ENCODE peak calls at places on chromosomes 6 and 20, in six cellular contexts. N is endodermal cell, R is brain microvascular endothelial cell, Q is upper lobe of right lung, T is hepatocyte, P is astrocyte of the spinal cord. S is an unnamed sample.

GRCh38 chr6:5246141-5246869 is 14.4 kb downstream of the LYRM4 start:
- DNase-seq in N (no peak), R (no peak), Q (no peak), T (no peak), P (no peak), S (no peak)

GRCh38 chr6:132084811-132085509 is 133.8 kb upstream of the CCN2 start:
- DNase-seq in N (no peak), R (peak), Q (no peak), T (peak), P (peak), S (no peak)

GRCh38 chr6:27019651-27020552 is 227.6 kb upstream of the PRSS16 start:
- DNase-seq in N (peak), R (peak), Q (peak), T (peak), P (peak), S (peak)

GRCh38 chr6:150857062-150857905 is 8.2 kb upstream of the MTHFD1L start:
- DNase-seq in N (no peak), R (peak), Q (no peak), T (peak), P (peak), S (no peak)

GRCh38 chr6:55636406-55637102 is 57.6 kb upstream of the HMGCLL1 start:
- DNase-seq in N (no peak), R (peak), Q (no peak), T (peak), P (peak), S (no peak)

GRCh38 chr6:16947461-16948159 is 154.2 kb upstream of the STMND1 start:
- DNase-seq in N (no peak), R (peak), Q (no peak), T (peak), P (peak), S (no peak)

GRCh38 chr20:51457281-51457932 is 85.1 kb downstream of the NFATC2 start:
- DNase-seq in N (no peak), R (peak), Q (no peak), T (peak), P (peak), S (no peak)

GRCh38 chr6:24910850-24911712 is 24.7 kb downstream of the RIPOR2 start:
- DNase-seq in N (peak), R (no peak), Q (peak), T (peak), P (no peak), S (peak)

GRCh38 chr6:127518212-127518709 is 874 bp downstream of the MTCL3 start:
- DNase-seq in N (peak), R (no peak), Q (no peak), T (no peak), P (no peak), S (no peak)

GRCh38 chr20:17856024-17856564 is 112.5 kb downstream of the SNX5 start:
- DNase-seq in N (no peak), R (no peak), Q (peak), T (peak), P (no peak), S (peak)

GRCh38 chr6:90068835-90069478 is 174.7 kb downstream of the GJA10 start:
- DNase-seq in N (no peak), R (peak), Q (no peak), T (no peak), P (peak), S (no peak)

GRCh38 chr6:26016326-26017275 is 54.0 kb downstream of the TRIM38 start:
- DNase-seq in N (peak), R (no peak), Q (no peak), T (no peak), P (peak), S (no peak)

GRCh38 chr6:33419580-33420492 is at the start of gene SYNGAP1:
- DNase-seq in N (peak), R (peak), Q (no peak), T (peak), P (peak), S (no peak)

GRCh38 chr6:93341900-93342613 is 77.3 kb downstream of the EPHA7 start:
- DNase-seq in N (no peak), R (no peak), Q (no peak), T (no peak), P (no peak), S (no peak)

GRCh38 chr6:21395121-21395520 is 198.4 kb upstream of the SOX4 start:
- DNase-seq in N (no peak), R (peak), Q (no peak), T (no peak), P (no peak), S (no peak)

GRCh38 chr6:108621117-108621516 is 60.4 kb downstream of the FOXO3 start:
- DNase-seq in N (peak), R (peak), Q (no peak), T (no peak), P (peak), S (no peak)

GRCh38 chr6:33695451-33695855 is 16.0 kb downstream of the UQCC2 start:
- DNase-seq in N (no peak), R (no peak), Q (no peak), T (no peak), P (no peak), S (no peak)

GRCh38 chr6:137763436-137763835 is 103.6 kb upstream of the TNFAIP3 start:
- DNase-seq in N (no peak), R (no peak), Q (no peak), T (no peak), P (no peak), S (no peak)

GRCh38 chr6:166004491-166005275 is 163.0 kb downstream of the TBXT start:
- DNase-seq in N (no peak), R (no peak), Q (no peak), T (no peak), P (no peak), S (no peak)

GRCh38 chr6:166005401-166005845 is 162.2 kb downstream of the TBXT start:
- DNase-seq in N (no peak), R (no peak), Q (no peak), T (peak), P (peak), S (peak)

GRCh38 chr6:166007349-166008263 is 160.0 kb downstream of the TBXT start:
- DNase-seq in N (no peak), R (peak), Q (no peak), T (peak), P (peak), S (peak)

GRCh38 chr6:166006593-166007301 is 160.9 kb downstream of the TBXT start:
- DNase-seq in N (no peak), R (peak), Q (no peak), T (no peak), P (peak), S (no peak)

DNA sequence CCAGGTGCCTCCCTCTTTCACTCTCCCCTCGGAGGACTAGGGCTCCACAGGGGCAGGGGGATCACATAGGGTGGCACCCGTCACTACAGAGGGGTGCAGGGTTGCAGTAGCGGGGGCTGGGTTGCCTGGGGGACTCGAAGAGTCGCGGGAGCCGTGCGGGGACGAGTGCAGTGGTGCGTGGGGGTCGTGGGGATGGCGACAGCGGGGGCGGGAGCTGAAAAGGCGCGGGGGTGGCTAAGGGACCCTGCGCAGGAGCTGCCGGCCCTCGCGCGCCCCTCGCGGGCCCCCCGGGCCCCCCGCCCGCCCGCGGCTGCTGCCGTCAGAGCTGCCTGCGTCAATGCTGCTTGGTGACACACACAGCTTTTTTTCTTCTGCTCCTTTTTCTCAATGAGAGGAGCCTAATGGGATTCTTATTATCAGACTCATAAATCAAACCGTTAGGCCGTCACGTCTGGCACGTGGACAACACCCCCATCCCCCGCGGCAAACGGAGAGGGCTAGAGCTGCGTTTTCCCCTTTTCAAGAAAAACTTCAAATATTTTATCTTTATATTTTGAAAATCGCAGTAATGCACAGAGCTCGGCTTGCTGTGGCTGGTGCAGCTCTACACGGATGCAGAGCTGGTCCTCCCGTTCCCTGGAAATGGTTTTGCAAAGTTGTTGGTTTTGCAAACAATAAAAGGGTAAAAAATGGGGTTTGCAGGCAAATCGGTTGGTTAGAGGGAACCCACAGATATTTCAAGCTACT is 161.6 kb downstream of the TBXT start:
- DNase-seq in N (no peak), R (peak), Q (no peak), T (peak), P (peak), S (no peak)
- H3K4me3 ChIP-seq in N (peak), R (peak), Q (peak), T (peak), P (peak), S (peak)

DNA sequence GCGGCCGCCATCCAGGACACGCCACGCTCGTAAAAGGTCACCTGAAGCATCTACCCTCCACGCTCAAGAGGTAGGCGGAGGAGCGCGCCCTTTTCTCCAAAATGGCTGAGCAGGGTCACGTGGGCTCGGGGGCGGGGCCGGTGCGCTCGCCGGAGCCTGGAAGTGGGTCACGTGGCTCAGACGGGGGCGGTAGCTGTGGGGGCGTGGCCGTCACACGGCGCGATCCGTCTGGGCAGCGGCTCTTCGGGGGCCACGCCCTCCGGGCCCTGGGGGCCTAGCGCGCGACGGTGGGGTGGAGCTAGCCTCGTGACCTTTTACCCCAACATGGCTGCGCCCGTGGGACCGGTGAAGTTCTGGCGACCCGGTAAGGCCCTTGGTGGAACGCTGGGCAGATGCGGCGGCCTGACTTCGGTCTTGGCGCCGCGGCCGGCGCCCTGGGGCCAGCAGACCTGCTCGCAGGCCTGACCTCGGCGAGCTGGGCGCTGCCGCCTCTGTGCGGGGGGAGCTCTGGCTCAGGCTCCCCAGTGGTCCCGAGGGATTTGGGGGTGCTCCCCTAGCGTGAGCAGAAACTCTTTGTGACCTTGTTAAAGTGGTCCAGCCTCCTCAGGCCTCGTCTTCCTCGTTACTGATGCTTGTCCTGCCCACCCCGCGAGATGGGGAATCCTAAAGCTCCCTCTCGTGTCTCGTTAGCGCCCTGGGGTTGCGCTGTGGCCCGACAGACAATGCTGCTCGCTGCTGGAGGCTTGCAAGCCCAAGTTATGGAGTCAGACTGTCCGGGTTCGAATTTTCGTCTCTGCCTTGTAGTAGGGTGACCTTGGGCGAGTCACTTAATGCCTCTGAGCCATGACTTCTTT is at the start of gene DHX35:
- DNase-seq in N (peak), R (peak), Q (peak), T (peak), P (peak), S (peak)
- TF ChIP-seq CTCF in N (peak), R (peak), Q (peak), T (peak), P (peak), S (no peak)

DNA sequence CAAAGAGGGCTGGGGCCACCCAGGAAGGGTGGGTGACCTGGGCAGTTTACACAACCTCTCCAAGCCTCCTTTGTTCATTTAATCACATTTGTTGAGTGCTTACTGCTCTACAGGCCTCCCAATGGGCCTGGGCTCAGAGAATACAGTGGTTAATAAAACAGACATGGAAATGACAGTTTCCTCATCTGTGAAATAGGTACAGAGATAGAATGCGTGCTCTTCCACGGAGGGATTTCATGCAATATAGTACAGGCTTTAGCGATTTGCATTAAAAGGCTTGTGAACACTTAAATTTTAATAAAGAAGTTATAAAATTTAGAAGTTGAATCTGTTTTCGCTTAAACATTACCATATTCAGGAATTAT is 802 bp upstream of the FERMT1 start:
- DNase-seq in N (no peak), R (no peak), Q (no peak), T (no peak), P (no peak), S (no peak)
- H3K4me3 ChIP-seq in N (peak), R (peak), Q (no peak), T (no peak), P (no peak), S (no peak)

DNA sequence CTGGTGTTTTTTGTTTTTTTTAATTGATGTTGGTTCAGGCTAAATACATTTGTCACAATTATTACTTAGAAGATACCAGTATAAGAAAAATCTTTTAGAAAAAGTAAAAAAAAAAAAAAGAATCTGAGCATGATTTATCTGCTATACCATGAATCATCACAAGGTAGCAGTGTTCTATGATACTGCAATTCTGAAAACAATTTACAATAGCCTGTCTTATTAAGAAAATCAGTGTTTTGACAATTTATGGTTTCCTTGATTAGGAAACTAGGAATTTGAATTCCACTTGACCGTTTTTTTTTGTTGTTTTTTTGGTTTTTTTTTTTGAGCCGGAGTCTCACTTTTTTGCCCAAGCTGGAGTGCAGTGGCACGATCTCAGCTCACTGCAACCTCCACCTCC is 9.3 kb upstream of the MAK start:
- DNase-seq in N (no peak), R (no peak), Q (no peak), T (no peak), P (peak), S (no peak)
- TF ChIP-seq CTCF in N (peak), R (no peak), Q (peak), T (peak), P (no peak), S (peak)

DNA sequence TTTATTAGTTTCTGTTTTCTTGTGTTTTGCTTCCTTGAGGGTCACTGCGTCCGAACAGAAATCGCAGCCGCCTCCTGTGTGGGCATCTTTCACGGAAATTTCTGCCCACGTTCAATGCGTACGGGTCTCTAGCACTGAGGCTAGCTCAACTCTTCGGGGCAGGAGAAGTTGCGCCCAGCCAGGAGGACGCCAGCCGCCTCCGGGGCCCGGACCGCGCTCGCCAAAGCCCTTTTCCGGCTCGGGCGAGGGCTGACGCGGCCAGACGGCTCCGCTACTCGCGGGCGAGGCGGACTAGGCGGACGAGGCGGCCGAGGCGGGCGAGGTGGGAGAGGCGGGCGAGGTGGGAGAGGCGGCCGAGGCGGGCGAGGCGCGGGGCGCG is 845 bp downstream of the TFAP2B start:
- DNase-seq in N (no peak), R (no peak), Q (no peak), T (peak), P (no peak), S (no peak)
- H3K4me3 ChIP-seq in N (no peak), R (peak), Q (peak), T (no peak), P (no peak), S (no peak)

S was measured in pancreas.